ENCODE peak calls at places on chromosomes 3 and 15, in four cellular contexts. C is HepG2, Z is K562, F is GM12878. I is an unnamed sample.

GRCh38 chr3:57169872-57170623 is 4.9 kb upstream of the IL17RD start:
- DNase-seq in F (no peak), Z (peak), C (peak), I (peak)

GRCh38 chr3:108293858-108294257 is 2.5 kb upstream of the HHLA2 start:
- DNase-seq in Z (no peak), F (no peak), C (no peak), I (no peak)

GRCh38 chr15:85568261-85568808 is 187.9 kb downstream of the AKAP13 start:
- DNase-seq in C (no peak), Z (no peak), F (no peak), I (no peak)

GRCh38 chr3:180048840-180049239 is 12.1 kb upstream of the PEX5L start:
- DNase-seq in Z (no peak), F (no peak), C (no peak), I (no peak)

GRCh38 chr3:5136619-5137429 is 14.7 kb downstream of the ARL8B start:
- DNase-seq in Z (peak), C (peak), F (no peak), I (no peak)

GRCh38 chr3:52527039-52527731 is 6.5 kb downstream of the NT5DC2 start:
- DNase-seq in F (no peak), Z (no peak), C (no peak), I (peak)

GRCh38 chr3:155302891-155303290 is 9.4 kb upstream of the STRIT1 start:
- DNase-seq in C (no peak), F (no peak), Z (no peak), I (no peak)

GRCh38 chr3:49681543-49681942 is 7.4 kb downstream of the APEH start:
- DNase-seq in C (no peak), Z (no peak), F (no peak), I (no peak)

GRCh38 chr15:96585634-96586386 is 255.3 kb downstream of the NR2F2 start:
- DNase-seq in C (no peak), Z (peak), F (no peak), I (no peak)

GRCh38 chr3:60571511-60571910 is 679.7 kb downstream of the FHIT start:
- DNase-seq in F (no peak), Z (no peak), C (no peak), I (no peak)

GRCh38 chr3:4350789-4351163 is 47.6 kb downstream of the SETMAR start:
- DNase-seq in C (peak), F (peak), Z (peak), I (no peak)

GRCh38 chr15:38414351-38414750 is 39.6 kb upstream of the FAM98B start:
- DNase-seq in C (peak), F (no peak), Z (peak), I (peak)

GRCh38 chr3:54443572-54444161 is 321.3 kb downstream of the CACNA2D3 start:
- DNase-seq in C (peak), F (no peak), Z (no peak), I (no peak)

GRCh38 chr15:42144841-42145375 is 11.5 kb downstream of the PLA2G4F start:
- DNase-seq in Z (no peak), C (no peak), F (no peak), I (peak)

GRCh38 chr3:150303776-150304175 is 104.3 kb upstream of the TSC22D2 start:
- DNase-seq in F (peak), C (peak), Z (peak), I (peak)

GRCh38 chr3:177196473-177197040 is 725 bp downstream of the TBL1XR1 start:
- DNase-seq in Z (peak), F (no peak), C (no peak), I (peak)

GRCh38 chr3:65950340-65951326 is 88.1 kb downstream of the MAGI1 start:
- DNase-seq in F (no peak), C (no peak), Z (no peak), I (peak)

GRCh38 chr3:86554346-86554745 is 436.6 kb downstream of the VGLL3 start:
- DNase-seq in Z (no peak), C (no peak), F (no peak), I (no peak)

GRCh38 chr15:31324739-31325431 is 1.8 kb upstream of the KLF13 start:
- DNase-seq in Z (no peak), F (no peak), C (no peak), I (no peak)

GRCh38 chr15:31323627-31324026 is 3.0 kb upstream of the KLF13 start:
- DNase-seq in C (no peak), Z (no peak), F (no peak), I (no peak)

GRCh38 chr15:31325976-31326728 is 483 bp upstream of the KLF13 start:
- DNase-seq in Z (peak), F (peak), C (peak), I (peak)

GRCh38 chr15:31326729-31327673 is at the start of gene KLF13:
- DNase-seq in F (no peak), C (no peak), Z (peak), I (no peak)

GRCh38 chr15:31325432-31325975 is 1.1 kb upstream of the KLF13 start:
- DNase-seq in F (no peak), C (no peak), Z (peak), I (peak)
- TF ChIP-seq CBFB in F (no peak), C (no peak), Z (no peak), I (no peak)

DNA sequence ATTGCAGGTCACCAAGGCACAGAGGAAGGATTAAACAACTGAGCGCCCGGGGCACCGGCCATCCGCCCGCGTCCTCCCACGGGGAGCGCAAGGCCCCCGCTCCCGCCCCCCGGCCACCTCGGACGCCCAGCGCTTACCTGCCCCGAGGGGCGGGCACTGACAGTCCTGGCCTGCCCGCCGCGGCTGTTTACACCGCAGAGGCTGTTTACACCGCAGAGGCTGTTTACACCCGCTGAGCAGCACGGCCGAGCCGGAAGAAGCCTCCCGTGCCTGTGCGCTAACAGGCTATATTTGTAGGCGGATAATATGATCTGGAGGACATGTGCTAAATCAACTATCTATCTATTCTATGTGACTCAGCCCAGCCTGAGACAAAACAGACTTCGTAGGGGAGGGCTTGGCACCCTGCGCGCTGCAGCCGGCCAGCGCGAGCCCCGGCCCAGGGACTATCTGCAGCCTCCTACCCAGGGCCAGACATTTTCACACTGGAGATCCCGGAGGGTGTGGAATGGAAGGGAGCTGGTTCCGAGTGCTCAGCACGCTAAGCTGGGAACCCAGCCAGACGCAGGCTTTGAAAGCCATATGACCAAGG is at the start of gene LRRC2:
- DNase-seq in Z (peak), C (no peak), F (no peak), I (peak)
- TF ChIP-seq CBFB in Z (no peak), C (peak), F (no peak), I (no peak)

DNA sequence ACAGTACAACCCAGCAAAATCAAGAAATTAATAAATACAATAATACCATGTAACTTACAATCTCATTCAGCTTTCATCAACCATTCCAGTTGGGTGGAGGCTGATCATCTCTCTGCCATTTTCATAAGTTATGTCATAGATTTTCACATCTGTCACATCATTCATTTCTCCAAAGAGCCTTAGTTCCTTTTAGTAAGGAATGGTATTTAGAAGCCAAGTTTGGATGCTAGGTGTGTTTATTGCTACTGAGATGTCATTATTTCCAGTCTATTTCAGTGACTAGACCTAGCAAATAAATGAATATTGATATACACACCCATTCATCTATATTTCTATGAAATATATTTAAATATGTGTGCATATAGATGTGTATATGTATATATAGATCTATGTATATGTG is 2.7 kb upstream of the UBL7 start:
- DNase-seq in C (no peak), F (no peak), Z (no peak), I (no peak)
- TF ChIP-seq CBFB in C (no peak), F (no peak), Z (no peak), I (no peak)

DNA sequence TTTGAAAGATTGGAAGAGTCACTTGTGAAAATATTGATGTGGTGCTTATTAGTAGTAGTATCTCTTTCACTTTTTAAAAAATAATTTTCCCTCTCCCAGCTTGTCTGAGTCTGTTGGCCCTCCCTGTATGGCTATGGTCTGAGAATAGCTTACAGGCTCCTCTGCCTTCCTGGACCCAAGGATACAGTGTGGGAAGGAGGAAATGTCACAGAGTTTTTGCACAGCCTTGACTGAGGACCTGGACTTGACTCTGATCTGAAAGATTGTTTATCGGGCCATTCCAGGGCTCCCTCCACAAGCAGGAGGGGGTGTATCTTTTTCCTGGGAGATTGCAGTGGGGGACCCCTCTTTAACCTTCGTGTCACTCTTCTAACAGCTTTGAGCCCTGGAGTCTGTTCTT is 59.7 kb downstream of the TLNRD1 start:
- DNase-seq in Z (no peak), F (no peak), C (no peak), I (no peak)
- TF ChIP-seq CBFB in Z (no peak), F (no peak), C (no peak), I (no peak)

GRCh38 chr15:100384108-100384410 is 42.3 kb upstream of the ADAMTS17 start:
- DNase-seq in F (no peak), C (no peak), Z (no peak), I (no peak)

GRCh38 chr15:100385300-100385699 is 43.5 kb upstream of the ADAMTS17 start:
- DNase-seq in Z (no peak), C (no peak), F (no peak), I (no peak)

DNA sequence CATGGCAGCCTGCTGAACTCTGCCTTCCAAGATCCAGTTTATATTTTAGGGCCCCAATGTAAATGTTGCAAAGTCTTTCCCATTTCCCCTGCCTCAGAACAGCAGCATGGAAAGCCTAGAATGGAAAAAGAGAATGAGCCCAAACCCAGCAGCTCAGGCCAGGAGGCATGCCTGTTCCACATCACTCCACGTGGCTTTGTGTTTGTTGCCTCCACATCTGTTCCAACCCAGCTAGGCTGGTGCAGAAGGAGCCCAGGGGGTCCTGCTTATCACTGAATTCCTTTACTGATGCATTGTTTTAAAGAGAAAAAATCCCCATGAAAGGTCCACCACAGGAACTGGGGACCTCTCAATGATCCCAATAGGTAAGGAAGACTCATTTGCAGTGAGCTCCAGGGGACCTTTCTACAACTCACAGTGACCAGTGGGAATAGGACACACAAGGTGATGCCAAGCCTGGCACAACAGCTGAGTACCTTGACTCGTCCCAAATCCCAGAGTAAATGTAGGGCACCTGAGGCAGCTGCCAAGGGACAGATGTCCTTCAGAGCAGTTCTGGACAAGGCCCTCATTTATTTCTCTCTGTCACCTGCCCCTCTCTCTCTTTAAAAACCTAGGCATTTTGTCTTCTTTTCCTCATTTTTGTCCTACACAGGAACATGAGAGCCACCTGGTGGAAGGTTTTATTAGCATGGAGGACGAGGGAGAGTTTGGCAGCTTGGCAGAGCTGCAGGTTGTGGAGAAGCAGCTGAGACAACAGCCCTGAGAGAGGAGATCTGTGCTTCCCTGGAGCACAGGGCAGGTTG is 41.7 kb upstream of the ADAMTS17 start:
- DNase-seq in Z (no peak), C (peak), F (no peak), I (peak)
- TF ChIP-seq CBFB in Z (no peak), C (no peak), F (no peak), I (no peak)

GRCh38 chr3:187739125-187739560 is 6.1 kb downstream of the BCL6 start:
- DNase-seq in F (no peak), Z (no peak), C (no peak), I (peak)
- TF ChIP-seq CBFB in F (no peak), Z (no peak), C (no peak), I (no peak)

GRCh38 chr3:134752761-134753461 is 42.1 kb upstream of the EPHB1 start:
- DNase-seq in Z (no peak), F (no peak), C (no peak), I (no peak)

GRCh38 chr3:134755821-134756220 is 39.2 kb upstream of the EPHB1 start:
- DNase-seq in Z (no peak), F (no peak), C (no peak), I (no peak)

GRCh38 chr3:134753999-134754742 is 40.9 kb upstream of the EPHB1 start:
- DNase-seq in C (no peak), F (no peak), Z (no peak), I (no peak)

GRCh38 chr3:134757549-134758069 is 37.5 kb upstream of the EPHB1 start:
- DNase-seq in C (no peak), F (no peak), Z (no peak), I (no peak)

GRCh38 chr3:134754768-134755559 is 40.1 kb upstream of the EPHB1 start:
- DNase-seq in F (no peak), Z (peak), C (peak), I (peak)
- TF ChIP-seq CBFB in F (no peak), Z (no peak), C (no peak), I (no peak)

GRCh38 chr3:189896533-189896932 is 224.2 kb downstream of the P3H2 start:
- DNase-seq in C (no peak), Z (no peak), F (no peak), I (no peak)

GRCh38 chr3:189898559-189899153 is 222.0 kb downstream of the P3H2 start:
- DNase-seq in Z (no peak), F (no peak), C (no peak), I (no peak)

GRCh38 chr3:189900578-189900977 is 220.1 kb downstream of the P3H2 start:
- DNase-seq in F (no peak), Z (no peak), C (no peak), I (no peak)

GRCh38 chr3:189899186-189899585 is 221.5 kb downstream of the P3H2 start:
- DNase-seq in Z (no peak), C (no peak), F (no peak), I (no peak)

DNA sequence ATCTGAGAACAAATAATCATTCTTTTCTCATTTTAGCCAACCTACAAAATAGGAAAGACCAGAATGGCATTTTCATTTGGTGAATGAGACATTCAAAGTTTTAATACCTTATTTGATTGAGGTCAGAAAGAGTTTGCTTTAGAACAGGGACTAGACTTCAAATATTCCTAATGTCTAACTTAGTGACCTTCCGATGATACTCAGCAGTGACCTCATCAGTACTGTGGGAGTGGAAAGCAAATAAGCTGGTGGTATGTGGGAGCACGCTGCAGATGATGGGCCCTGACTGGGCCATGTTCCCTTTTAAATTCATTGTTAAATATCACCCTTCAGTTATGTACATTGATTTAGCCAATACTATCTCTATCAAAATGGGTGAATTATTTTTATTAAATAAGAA is 223.3 kb downstream of the P3H2 start:
- DNase-seq in F (no peak), C (no peak), Z (no peak), I (no peak)
- TF ChIP-seq CBFB in F (no peak), C (no peak), Z (no peak), I (no peak)